ENCODE peak calls at places on chromosomes 6 and 20, in nine cellular contexts. X, R, G, Z, K, Y, O, D and I are unnamed samples.

GRCh38 chr20:33811763-33812672 is 870 bp downstream of the CHMP4B start:
- DNase-seq in K (no peak), G (no peak), R (no peak), D (peak), Y (no peak), X (no peak), O (peak), Z (peak), I (peak)

GRCh38 chr6:47852727-47853126 is 70.9 kb downstream of the OPN5 start:
- DNase-seq in X (no peak), R (no peak), K (no peak), G (no peak), O (peak), Z (no peak), D (no peak), Y (no peak), I (peak)

GRCh38 chr6:89034586-89035251 is 45.8 kb upstream of the PNRC1 start:
- DNase-seq in Z (peak), G (no peak), K (no peak), D (peak), Y (no peak), O (peak), R (no peak), X (no peak), I (peak)

GRCh38 chr6:28335040-28335563 is 846 bp downstream of the ZSCAN31 start:
- DNase-seq in D (no peak), O (no peak), Y (no peak), Z (no peak), G (no peak), K (no peak), R (no peak), X (no peak), I (no peak)

GRCh38 chr6:137051790-137052472 is 7.2 kb upstream of the IL20RA start:
- DNase-seq in R (no peak), X (no peak), G (no peak), Y (no peak), O (peak), K (no peak), D (no peak), Z (no peak), I (no peak)

GRCh38 chr20:23684261-23684660 is 4.6 kb downstream of the CST4 start:
- DNase-seq in K (no peak), X (no peak), R (no peak), G (no peak), Z (no peak), D (no peak), O (no peak), Y (no peak), I (no peak)

GRCh38 chr6:129966125-129966524 is 52.3 kb upstream of the L3MBTL3 start:
- DNase-seq in K (no peak), R (no peak), Y (no peak), O (no peak), Z (peak), X (no peak), D (no peak), G (no peak), I (peak)

GRCh38 chr6:122778961-122779671 is 400 bp upstream of the FABP7 start:
- DNase-seq in O (no peak), D (no peak), R (no peak), X (no peak), Y (no peak), G (no peak), K (no peak), Z (no peak), I (peak)